ENCODE peak calls at places on chromosomes 2 and 18, in five cellular contexts. One of them, this sample, is unnamed.

GRCh38 chr18:31920326-31920725 is 22.6 kb downstream of the TRAPPC8 start:
- DNase-seq in small intestine: no peak
- DNase-seq in heart left ventricle: no peak
- DNase-seq in tibial artery: no peak
- DNase-seq in SJSA1: no peak
- DNase-seq in this sample: no peak

GRCh38 chr2:232477751-232478510 is 9.7 kb downstream of the ECEL1 start:
- DNase-seq in small intestine: no peak
- DNase-seq in heart left ventricle: no peak
- DNase-seq in tibial artery: no peak
- DNase-seq in SJSA1: no peak
- DNase-seq in this sample: no peak

GRCh38 chr2:223036756-223037432 is 15.1 kb upstream of the KCNE4 start:
- DNase-seq in small intestine: no peak
- DNase-seq in heart left ventricle: no peak
- DNase-seq in tibial artery: no peak
- DNase-seq in SJSA1: no peak
- DNase-seq in this sample: no peak

GRCh38 chr18:53606792-53607191 is 617.7 kb downstream of the MBD2 start:
- DNase-seq in small intestine: no peak
- DNase-seq in heart left ventricle: no peak
- DNase-seq in tibial artery: no peak
- DNase-seq in SJSA1: no peak
- DNase-seq in this sample: no peak

GRCh38 chr2:58594762-58595161 is 353.6 kb upstream of the FANCL start:
- DNase-seq in small intestine: no peak
- DNase-seq in heart left ventricle: no peak
- DNase-seq in tibial artery: no peak
- DNase-seq in SJSA1: peak; percentile 18
- DNase-seq in this sample: no peak

GRCh38 chr2:33342705-33343104 is 133.7 kb upstream of the RASGRP3 start:
- DNase-seq in small intestine: no peak
- DNase-seq in heart left ventricle: no peak
- DNase-seq in tibial artery: no peak
- DNase-seq in SJSA1: no peak
- DNase-seq in this sample: no peak

GRCh38 chr2:212815453-212815852 is 276.9 kb upstream of the ERBB4 start:
- DNase-seq in small intestine: no peak
- DNase-seq in heart left ventricle: no peak
- DNase-seq in tibial artery: no peak
- DNase-seq in SJSA1: no peak
- DNase-seq in this sample: no peak

GRCh38 chr2:119481501-119482455 is 42.5 kb downstream of the SCTR start:
- DNase-seq in small intestine: no peak
- DNase-seq in heart left ventricle: no peak
- DNase-seq in tibial artery: no peak
- DNase-seq in SJSA1: no peak
- DNase-seq in this sample: no peak

GRCh38 chr2:219783551-219783950 is 156.1 kb downstream of the SLC4A3 start:
- DNase-seq in small intestine: no peak
- DNase-seq in heart left ventricle: no peak
- DNase-seq in tibial artery: no peak
- DNase-seq in SJSA1: no peak
- DNase-seq in this sample: no peak

GRCh38 chr2:207792244-207792785 is 22.6 kb upstream of the FZD5 start:
- DNase-seq in small intestine: peak; percentile 70
- DNase-seq in heart left ventricle: no peak
- DNase-seq in tibial artery: no peak
- DNase-seq in SJSA1: peak; percentile 55
- DNase-seq in this sample: no peak

GRCh38 chr18:9536354-9537152 is 61.2 kb downstream of the RALBP1 start:
- DNase-seq in small intestine: no peak
- DNase-seq in heart left ventricle: no peak
- DNase-seq in tibial artery: no peak
- DNase-seq in SJSA1: no peak
- DNase-seq in this sample: no peak

GRCh38 chr18:44917184-44917864 is 236.6 kb downstream of the SETBP1 start:
- DNase-seq in small intestine: no peak
- DNase-seq in heart left ventricle: no peak
- DNase-seq in tibial artery: no peak
- DNase-seq in SJSA1: no peak
- DNase-seq in this sample: no peak

GRCh38 chr2:53970095-53970897 is 497 bp downstream of the PSME4 start:
- DNase-seq in small intestine: peak; percentile 47
- DNase-seq in heart left ventricle: peak; percentile 36
- DNase-seq in tibial artery: peak; percentile 36
- DNase-seq in SJSA1: peak; percentile 78
- DNase-seq in this sample: peak; percentile 22

GRCh38 chr2:1728821-1729220 is 15.5 kb downstream of the PXDN start:
- DNase-seq in small intestine: no peak
- DNase-seq in heart left ventricle: peak; percentile 33
- DNase-seq in tibial artery: peak; percentile 26
- DNase-seq in SJSA1: peak; percentile 29
- DNase-seq in this sample: no peak

DNA sequence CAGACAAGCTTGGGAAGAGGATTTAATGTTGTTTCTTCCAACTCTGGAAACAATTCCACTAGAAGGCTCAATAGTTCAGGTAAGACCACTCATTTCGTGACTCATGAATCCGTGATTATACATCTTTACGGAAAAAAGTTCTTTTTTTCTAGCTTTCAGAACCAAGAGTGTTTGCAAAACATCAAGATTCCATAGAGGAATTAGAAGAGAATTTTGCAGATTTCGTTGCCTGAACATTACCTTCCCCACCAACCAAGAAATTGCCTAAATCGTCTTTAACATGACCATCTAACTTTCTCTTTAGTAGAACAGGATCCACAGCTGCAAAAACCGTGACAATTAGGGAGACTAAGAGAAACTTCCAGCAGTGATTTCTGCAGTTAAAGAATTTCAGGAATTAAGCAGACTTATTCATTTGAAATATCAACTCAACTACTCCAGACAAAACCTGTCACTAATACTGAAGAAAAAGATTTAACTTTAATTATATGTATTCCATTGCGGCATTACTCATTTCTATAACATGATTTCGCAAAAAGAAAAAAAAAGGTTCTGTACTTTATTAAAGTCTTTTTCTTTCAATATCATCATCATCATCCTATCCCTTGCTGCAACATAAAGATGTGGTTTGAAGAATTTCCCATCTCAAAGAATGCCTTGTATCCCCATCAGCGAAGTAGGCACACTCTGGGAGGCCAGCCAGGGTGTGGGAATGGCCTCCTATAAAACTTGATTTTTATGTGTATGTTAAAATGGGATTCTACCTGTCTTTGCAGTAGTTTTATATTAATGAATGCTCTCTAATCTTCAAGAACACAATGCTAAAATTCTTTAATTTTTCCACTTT is 1.9 kb upstream of the NAB1 start:
- DNase-seq in small intestine: no peak
- DNase-seq in heart left ventricle: no peak
- DNase-seq in tibial artery: no peak
- DNase-seq in SJSA1: no peak
- DNase-seq in this sample: no peak
- H3K27ac ChIP-seq in small intestine: no peak overlapping the region
- H3K27ac ChIP-seq in heart left ventricle: peak overlapping the region; percentile 89
- H3K27ac ChIP-seq in tibial artery: peak overlapping the region; percentile 97
- H3K27ac ChIP-seq in SJSA1: no peak overlapping the region
- H3K27ac ChIP-seq in this sample: peak overlapping the region; percentile 91

GRCh38 chr2:71461304-71461671 is 7.9 kb downstream of the DYSF start:
- DNase-seq in small intestine: peak; percentile 22
- DNase-seq in heart left ventricle: no peak
- DNase-seq in tibial artery: no peak
- DNase-seq in SJSA1: no peak
- DNase-seq in this sample: no peak

GRCh38 chr2:71462641-71463341 is 9.4 kb downstream of the DYSF start:
- DNase-seq in small intestine: no peak
- DNase-seq in heart left ventricle: no peak
- DNase-seq in tibial artery: no peak
- DNase-seq in SJSA1: no peak
- DNase-seq in this sample: no peak

GRCh38 chr2:71464389-71464788 is 11.0 kb downstream of the DYSF start:
- DNase-seq in small intestine: no peak
- DNase-seq in heart left ventricle: no peak
- DNase-seq in tibial artery: no peak
- DNase-seq in SJSA1: no peak
- DNase-seq in this sample: no peak

GRCh38 chr2:71462056-71462605 is 8.8 kb downstream of the DYSF start:
- DNase-seq in small intestine: no peak
- DNase-seq in heart left ventricle: no peak
- DNase-seq in tibial artery: no peak
- DNase-seq in SJSA1: no peak
- DNase-seq in this sample: no peak

GRCh38 chr2:71463342-71463654 is 9.9 kb downstream of the DYSF start:
- DNase-seq in small intestine: no peak
- DNase-seq in heart left ventricle: no peak
- DNase-seq in tibial artery: no peak
- DNase-seq in SJSA1: no peak
- DNase-seq in this sample: no peak
- H3K27me3 ChIP-seq in small intestine: peaks cover 8% of the 10 kb centered on the region
- H3K27me3 ChIP-seq in heart left ventricle: no peaks in the 10 kb centered on the region
- H3K27me3 ChIP-seq in tibial artery: no peaks in the 10 kb centered on the region
- H3K27me3 ChIP-seq in SJSA1: no peaks in the 10 kb centered on the region
- H3K27me3 ChIP-seq in this sample: peaks cover 25% of the 10 kb centered on the region

GRCh38 chr18:13612111-13612997 is 114.0 kb downstream of the FAM210A start:
- DNase-seq in small intestine: peak; percentile 66
- DNase-seq in heart left ventricle: no peak
- DNase-seq in tibial artery: no peak
- DNase-seq in SJSA1: no peak
- DNase-seq in this sample: peak; percentile 67

GRCh38 chr18:13611058-13611615 is 115.2 kb downstream of the FAM210A start:
- DNase-seq in small intestine: no peak
- DNase-seq in heart left ventricle: peak; percentile 75
- DNase-seq in tibial artery: peak; percentile 50
- DNase-seq in SJSA1: peak; percentile 22
- DNase-seq in this sample: no peak

GRCh38 chr18:13613099-13613498 is 113.3 kb downstream of the FAM210A start:
- DNase-seq in small intestine: no peak
- DNase-seq in heart left ventricle: no peak
- DNase-seq in tibial artery: no peak
- DNase-seq in SJSA1: no peak
- DNase-seq in this sample: no peak

GRCh38 chr18:13610517-13610916 is 115.8 kb downstream of the FAM210A start:
- DNase-seq in small intestine: no peak
- DNase-seq in heart left ventricle: no peak
- DNase-seq in tibial artery: no peak
- DNase-seq in SJSA1: no peak
- DNase-seq in this sample: no peak

DNA sequence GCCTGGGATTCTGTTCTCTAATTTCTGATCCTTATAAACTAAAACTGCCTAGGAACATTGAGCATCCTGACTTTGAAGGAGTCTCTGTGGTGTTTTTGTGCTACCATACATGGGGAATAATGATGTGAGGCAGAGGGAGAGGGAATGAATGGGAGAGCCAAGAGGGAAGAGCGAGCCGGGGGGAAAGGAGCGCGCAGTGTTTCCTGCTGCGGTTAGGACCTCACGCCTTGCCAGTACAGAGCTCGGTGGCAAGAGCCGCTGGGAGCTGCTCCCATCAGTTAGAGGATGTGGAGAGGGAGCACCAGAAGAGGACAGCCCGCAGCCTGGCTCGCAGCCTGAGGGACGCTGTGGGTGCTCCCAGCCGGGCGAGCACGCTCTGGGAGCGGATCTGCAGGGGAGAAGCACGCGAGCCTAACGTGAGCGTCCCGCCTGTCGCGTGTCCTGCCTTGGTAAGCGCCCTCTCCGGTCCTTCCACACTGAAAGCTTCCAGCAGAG is 114.7 kb downstream of the FAM210A start:
- DNase-seq in small intestine: peak; percentile 8
- DNase-seq in heart left ventricle: peak; percentile 67
- DNase-seq in tibial artery: peak; percentile 57
- DNase-seq in SJSA1: peak; percentile 33
- DNase-seq in this sample: no peak
- H3K27ac ChIP-seq in small intestine: peak overlapping the region; percentile 33
- H3K27ac ChIP-seq in heart left ventricle: peak overlapping the region; percentile 70
- H3K27ac ChIP-seq in tibial artery: peak overlapping the region; percentile 65
- H3K27ac ChIP-seq in SJSA1: no peak overlapping the region
- H3K27ac ChIP-seq in this sample: peak overlapping the region; percentile 60

GRCh38 chr2:121281107-121281506 is 3.9 kb downstream of the TFCP2L1 start:
- DNase-seq in small intestine: no peak
- DNase-seq in heart left ventricle: no peak
- DNase-seq in tibial artery: no peak
- DNase-seq in SJSA1: no peak
- DNase-seq in this sample: no peak
- H3K27me3 ChIP-seq in small intestine: peaks cover 25% of the 10 kb centered on the region
- H3K27me3 ChIP-seq in heart left ventricle: peaks cover 11% of the 10 kb centered on the region
- H3K27me3 ChIP-seq in tibial artery: peaks cover 38% of the 10 kb centered on the region
- H3K27me3 ChIP-seq in SJSA1: peaks cover 39% of the 10 kb centered on the region
- H3K27me3 ChIP-seq in this sample: peaks cover 11% of the 10 kb centered on the region

GRCh38 chr2:12453731-12454130 is 263.0 kb upstream of the TRIB2 start:
- DNase-seq in small intestine: no peak
- DNase-seq in heart left ventricle: no peak
- DNase-seq in tibial artery: no peak
- DNase-seq in SJSA1: no peak
- DNase-seq in this sample: no peak

GRCh38 chr2:12456293-12457151 is 260.2 kb upstream of the TRIB2 start:
- DNase-seq in small intestine: peak; percentile 89
- DNase-seq in heart left ventricle: peak; percentile 76
- DNase-seq in tibial artery: peak; percentile 98
- DNase-seq in SJSA1: no peak
- DNase-seq in this sample: peak; percentile 59

GRCh38 chr2:12452211-12452610 is 264.5 kb upstream of the TRIB2 start:
- DNase-seq in small intestine: no peak
- DNase-seq in heart left ventricle: no peak
- DNase-seq in tibial artery: no peak
- DNase-seq in SJSA1: peak; percentile 34
- DNase-seq in this sample: no peak

GRCh38 chr2:12457831-12458230 is 258.9 kb upstream of the TRIB2 start:
- DNase-seq in small intestine: no peak
- DNase-seq in heart left ventricle: no peak
- DNase-seq in tibial artery: no peak
- DNase-seq in SJSA1: no peak
- DNase-seq in this sample: no peak

DNA sequence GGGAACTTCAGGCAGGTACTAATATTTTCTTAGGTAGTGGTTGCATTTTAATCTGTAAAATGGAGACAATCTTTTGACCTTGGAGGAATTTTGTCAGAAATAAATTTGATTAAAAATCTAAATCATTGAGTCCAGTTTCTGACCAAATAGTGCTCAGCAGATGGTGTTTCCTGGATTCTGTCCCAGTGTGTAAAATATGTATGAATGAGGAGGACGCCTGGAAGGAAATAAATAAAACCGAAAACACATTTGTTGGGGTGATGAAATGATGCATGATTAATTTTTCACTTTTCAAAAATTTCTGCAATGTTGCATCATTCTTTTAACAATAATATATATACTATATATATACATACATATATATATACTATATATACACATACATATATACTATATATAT is 261.1 kb upstream of the TRIB2 start:
- DNase-seq in small intestine: no peak
- DNase-seq in heart left ventricle: no peak
- DNase-seq in tibial artery: no peak
- DNase-seq in SJSA1: no peak
- DNase-seq in this sample: no peak
- H3K27ac ChIP-seq in small intestine: no peak overlapping the region
- H3K27ac ChIP-seq in heart left ventricle: no peak overlapping the region
- H3K27ac ChIP-seq in tibial artery: no peak overlapping the region
- H3K27ac ChIP-seq in SJSA1: no peak overlapping the region
- H3K27ac ChIP-seq in this sample: no peak overlapping the region